ENCODE peak calls at places on chromosomes 1 and 21, in six cellular contexts. X, U, C, A, L and D are unnamed samples.

GRCh38 chr1:228903573-228904122 is 168.4 kb downstream of the RHOU start:
- DNase-seq in C (peak; percentile 27), X (no peak), U (no peak), L (peak; percentile 23), A (no peak), D (no peak)

GRCh38 chr21:29571949-29572348 is 273.2 kb downstream of the BACH1 start:
- DNase-seq in C (no peak), U (no peak), L (no peak), A (no peak), X (peak; percentile 45), D (no peak)

GRCh38 chr1:25675729-25676476 is 59.3 kb downstream of the MAN1C1 start:
- DNase-seq in C (peak; percentile 65), A (peak; percentile 35), U (no peak), L (no peak), X (no peak), D (no peak)

GRCh38 chr1:224828691-224829090 is 100.8 kb upstream of the DNAH14 start:
- DNase-seq in A (no peak), U (no peak), C (no peak), L (no peak), X (no peak), D (no peak)

GRCh38 chr1:113283914-113284313 is 106.4 kb upstream of the MAGI3 start:
- DNase-seq in A (no peak), L (no peak), X (no peak), U (no peak), C (peak; percentile 6), D (no peak)

GRCh38 chr1:212915245-212916091 is 34.9 kb upstream of the VASH2 start:
- DNase-seq in L (no peak), C (no peak), X (peak; percentile 64), U (peak; percentile 73), A (peak; percentile 10), D (no peak)

GRCh38 chr21:42229676-42230075 is 10.7 kb downstream of the ABCG1 start:
- DNase-seq in C (no peak), A (no peak), X (no peak), L (no peak), U (no peak), D (no peak)

GRCh38 chr1:17729909-17730308 is 25.2 kb upstream of the ACTL8 start:
- DNase-seq in U (no peak), L (no peak), A (no peak), C (no peak), X (no peak), D (no peak)

GRCh38 chr1:17661546-17662157 is 93.5 kb upstream of the ACTL8 start:
- DNase-seq in C (peak; percentile 47), A (no peak), U (peak; percentile 25), X (peak; percentile 86), L (peak; percentile 90), D (peak; percentile 84)

GRCh38 chr1:237685553-237685952 is 205.2 kb downstream of the ZP4 start:
- DNase-seq in A (no peak), L (no peak), C (peak; percentile 72), X (no peak), U (no peak), D (no peak)

GRCh38 chr1:58785424-58786058 is 1.7 kb upstream of the JUN start:
- DNase-seq in L (peak; percentile 40), X (peak; percentile 47), A (peak; percentile 84), U (peak; percentile 88), C (peak; percentile 78), D (no peak)

GRCh38 chr1:164707868-164708331 is 148.9 kb downstream of the PBX1 start:
- DNase-seq in U (no peak), X (no peak), A (no peak), L (no peak), C (no peak), D (no peak)

GRCh38 chr1:203378529-203379271 is 27.8 kb upstream of the FMOD start:
- DNase-seq in X (peak; percentile 29), U (no peak), L (no peak), C (no peak), A (no peak), D (no peak)

GRCh38 chr21:25664462-25665070 is 25.5 kb downstream of the JAM2 start:
- DNase-seq in C (no peak), A (no peak), L (no peak), U (no peak), X (no peak), D (no peak)

GRCh38 chr1:91884459-91885290 is 1.3 kb downstream of the TGFBR3 start:
- DNase-seq in A (no peak), L (peak; percentile 20), C (peak; percentile 32), U (peak; percentile 37), X (no peak), D (no peak)

GRCh38 chr1:950881-951280 is 8.2 kb downstream of the NOC2L start:
- DNase-seq in C (no peak), L (no peak), A (no peak), X (no peak), U (no peak), D (no peak)

GRCh38 chr21:20902511-20902910 is 95.7 kb upstream of the NCAM2 start:
- DNase-seq in U (no peak), A (no peak), L (no peak), C (no peak), X (no peak), D (no peak)

GRCh38 chr21:14734833-14735232 is 188.7 kb upstream of the SAMSN1 start:
- DNase-seq in U (no peak), L (no peak), X (no peak), A (no peak), C (no peak), D (no peak)

GRCh38 chr1:63827411-63828321 is 53.8 kb downstream of the ROR1 start:
- DNase-seq in U (no peak), A (no peak), L (no peak), C (no peak), X (no peak), D (no peak)

GRCh38 chr21:32043458-32043857 is 170.6 kb downstream of the HUNK start:
- DNase-seq in C (no peak), A (no peak), L (no peak), X (peak; percentile 17), U (no peak), D (no peak)

GRCh38 chr1:27296773-27297214 is 25.2 kb upstream of the TMEM222 start:
- DNase-seq in C (peak; percentile 61), L (peak; percentile 87), X (peak; percentile 82), U (peak; percentile 30), A (no peak), D (peak; percentile 82)

GRCh38 chr1:155976062-155976912 is 2.1 kb downstream of the ARHGEF2 start:
- DNase-seq in L (peak; percentile 33), A (peak; percentile 50), C (no peak), X (peak; percentile 84), U (peak; percentile 89), D (no peak)

GRCh38 chr1:212612251-212612961 is 3.8 kb downstream of the ATF3 start:
- DNase-seq in U (no peak), A (no peak), C (no peak), L (no peak), X (no peak), D (no peak)

GRCh38 chr1:201506092-201506491 is 831 bp downstream of the CSRP1 start:
- DNase-seq in A (no peak), L (no peak), C (no peak), X (no peak), U (no peak), D (no peak)

GRCh38 chr1:201310986-201311355 is 27.7 kb downstream of the PKP1 start:
- DNase-seq in L (no peak), U (peak; percentile 95), X (no peak), C (peak; percentile 23), A (peak; percentile 88), D (no peak)